ENCODE peak calls at places on chromosomes 11 and 22, in nine cellular contexts. Q, A, O, S, W, I, C, Z and Y are unnamed samples.
A peak's percentile ranks its signal among the peaks of the same experiment; 100 is the strongest.

GRCh38 chr11:115276182-115276581 is 228.0 kb downstream of the CADM1 start:
- DNase-seq in S (no peak), I (no peak), W (no peak), Q (no peak), O (no peak), C (no peak), Z (no peak), A (no peak), Y (no peak)

GRCh38 chr22:28111501-28111900 is 192.4 kb upstream of the PITPNB start:
- DNase-seq in S (no peak), I (no peak), C (no peak), Z (no peak), A (no peak), W (no peak), O (no peak), Q (no peak), Y (no peak)

GRCh38 chr22:27212081-27212480 is 554.7 kb downstream of the MIAT start:
- DNase-seq in C (no peak), Z (no peak), A (no peak), S (no peak), O (no peak), I (no peak), W (no peak), Q (no peak), Y (no peak)

GRCh38 chr22:24335529-24335928 is 64.9 kb downstream of the SPECC1L start:
- DNase-seq in O (no peak), A (no peak), S (no peak), Z (no peak), C (no peak), I (no peak), Q (no peak), W (no peak), Y (no peak)

GRCh38 chr11:537622-538430 is 499 bp downstream of the LRRC56 start:
- DNase-seq in S (no peak), C (no peak), W (no peak), A (no peak), O (no peak), Z (peak; percentile 16), Q (no peak), I (no peak), Y (no peak)

GRCh38 chr11:129440028-129440630 is 64.5 kb downstream of the BARX2 start:
- DNase-seq in A (no peak), W (no peak), I (no peak), Z (peak; percentile 63), S (no peak), O (no peak), Q (no peak), C (no peak), Y (no peak)

GRCh38 chr11:131600591-131600990 is 230.2 kb downstream of the NTM start:
- DNase-seq in Z (no peak), S (no peak), C (no peak), Q (no peak), A (no peak), O (no peak), I (no peak), W (no peak), Y (no peak)

GRCh38 chr11:6197466-6198200 is 1.4 kb upstream of the OR52W1 start:
- DNase-seq in O (peak; percentile 38), S (no peak), Z (no peak), I (no peak), C (no peak), W (no peak), Q (no peak), A (no peak), Y (no peak)

GRCh38 chr22:36369004-36369921 is 18.5 kb downstream of the MYH9 start:
- DNase-seq in Q (no peak), I (no peak), S (no peak), A (no peak), O (peak; percentile 21), Z (peak; percentile 16), C (no peak), W (no peak), Y (no peak)

GRCh38 chr11:119702261-119702591 is 26.8 kb downstream of the NECTIN1 start:
- DNase-seq in W (no peak), C (no peak), O (peak; percentile 60), Q (no peak), Z (no peak), A (no peak), S (no peak), I (no peak), Y (no peak)

GRCh38 chr11:62923634-62924411 is 2.7 kb upstream of the CHRM1 start:
- DNase-seq in Q (no peak), W (no peak), S (no peak), Z (no peak), I (no peak), C (peak; percentile 71), O (no peak), A (no peak), Y (no peak)
- H3K4me3 ChIP-seq in Q (peak overlapping the region; percentile 6), W (peak overlapping the region; percentile 49), S (no peak overlapping the region), Z (no peak overlapping the region), I (no peak overlapping the region), C (peak overlapping the region; percentile 34), O (no peak overlapping the region), A (no peak overlapping the region), Y (peak overlapping the region; percentile 26)

GRCh38 chr11:113774174-113774503 is 647 bp upstream of the ZW10 start:
- DNase-seq in S (no peak), Q (no peak), Z (no peak), O (no peak), W (no peak), I (no peak), C (no peak), A (no peak), Y (no peak)
- TF ChIP-seq CTCF in S (no peak), Q (no peak), Z (no peak), O (no peak), W (no peak), I (no peak), C (no peak), A (no peak), Y (no peak)

DNA sequence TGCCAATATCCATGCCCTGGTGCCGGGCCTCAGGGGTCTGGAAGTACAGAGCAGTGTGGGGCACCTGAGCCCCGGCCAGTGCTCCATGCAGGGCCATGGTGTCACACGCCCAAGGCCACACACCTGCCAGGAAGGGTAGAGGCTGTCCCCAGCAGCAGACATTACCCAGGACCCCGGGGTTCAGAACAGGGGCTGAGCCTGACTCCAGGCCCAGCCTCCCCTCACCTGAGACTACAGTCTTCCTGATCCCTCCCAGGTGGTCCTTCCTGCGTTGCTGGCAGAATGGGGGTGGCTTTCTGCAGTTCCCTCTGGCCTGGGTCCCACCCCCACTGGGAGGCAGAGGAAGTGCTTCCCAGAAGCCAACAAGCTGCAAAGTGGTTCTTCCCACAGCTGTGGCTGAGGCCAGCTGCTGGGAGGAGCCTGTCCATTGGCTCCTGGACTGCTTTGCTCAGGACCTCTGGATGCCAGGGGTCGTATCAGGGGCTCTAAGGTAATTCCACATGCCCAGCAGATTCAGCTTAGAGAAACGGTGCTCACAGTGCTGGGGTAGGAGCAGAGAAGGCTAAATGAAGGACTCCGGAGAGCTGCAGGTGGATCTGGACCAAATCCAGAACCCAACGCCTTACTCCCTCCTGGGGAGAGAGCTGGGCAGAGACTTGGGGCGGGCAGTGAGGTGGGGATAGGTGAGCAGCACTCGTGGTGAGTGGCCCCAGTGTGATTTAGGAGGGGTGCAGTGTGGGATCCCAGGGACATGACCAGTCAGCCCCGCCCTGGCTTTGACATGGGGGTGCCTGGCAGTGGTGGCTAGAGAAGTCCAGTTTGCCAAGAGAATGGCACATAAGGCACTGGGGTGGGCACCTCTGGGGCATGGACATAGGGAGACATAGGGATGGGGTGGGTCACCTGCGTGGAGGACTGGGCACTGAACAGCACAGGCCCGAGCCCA is 12.6 kb downstream of the TCIRG1 start:
- DNase-seq in Q (no peak), C (peak; percentile 69), O (no peak), S (no peak), W (peak; percentile 3), I (no peak), Z (peak; percentile 23), A (no peak), Y (no peak)
- TF ChIP-seq POLR2A in Q (no peak), C (no peak), O (no peak), S (no peak), W (no peak), I (no peak), Z (no peak), A (no peak), Y (no peak)

GRCh38 chr22:42978453-42979103 is 36.4 kb downstream of the PACSIN2 start:
- DNase-seq in A (no peak), O (peak; percentile 66), Q (no peak), S (no peak), C (no peak), I (no peak), Z (no peak), W (no peak), Y (no peak)
- H3K4me3 ChIP-seq in A (no peak overlapping the region), O (no peak overlapping the region), Q (no peak overlapping the region), S (no peak overlapping the region), C (no peak overlapping the region), I (no peak overlapping the region), Z (no peak overlapping the region), W (no peak overlapping the region), Y (no peak overlapping the region)

GRCh38 chr11:93085097-93085496 is 112.7 kb downstream of the SLC36A4 start:
- DNase-seq in S (no peak), I (no peak), A (peak; percentile 28), O (peak; percentile 44), C (no peak), W (no peak), Z (no peak), Q (no peak), Y (no peak)

GRCh38 chr11:93089474-93090102 is 108.2 kb downstream of the SLC36A4 start:
- DNase-seq in Z (no peak), C (no peak), A (peak; percentile 34), I (peak; percentile 15), Q (peak; percentile 27), O (peak; percentile 62), S (no peak), W (peak; percentile 1), Y (no peak)
- TF ChIP-seq CTCF in Z (peak; percentile 44), C (peak; percentile 54), A (peak; percentile 11), I (no peak), Q (no peak), O (peak; percentile 51), S (no peak), W (peak; percentile 32), Y (peak; percentile 39)

GRCh38 chr11:65027213-65028067 is at the start of gene SNX15:
- DNase-seq in A (peak; percentile 94), Q (peak; percentile 96), W (peak; percentile 92), O (peak; percentile 96), I (peak; percentile 95), Z (peak; percentile 91), C (peak; percentile 95), S (peak; percentile 77), Y (peak; percentile 95)
- TF ChIP-seq POLR2A in A (peak; percentile 88), Q (peak; percentile 88), W (peak; percentile 80), O (no peak), I (no peak), Z (peak; percentile 87), C (no peak), S (peak; percentile 72), Y (peak; percentile 66)

DNA sequence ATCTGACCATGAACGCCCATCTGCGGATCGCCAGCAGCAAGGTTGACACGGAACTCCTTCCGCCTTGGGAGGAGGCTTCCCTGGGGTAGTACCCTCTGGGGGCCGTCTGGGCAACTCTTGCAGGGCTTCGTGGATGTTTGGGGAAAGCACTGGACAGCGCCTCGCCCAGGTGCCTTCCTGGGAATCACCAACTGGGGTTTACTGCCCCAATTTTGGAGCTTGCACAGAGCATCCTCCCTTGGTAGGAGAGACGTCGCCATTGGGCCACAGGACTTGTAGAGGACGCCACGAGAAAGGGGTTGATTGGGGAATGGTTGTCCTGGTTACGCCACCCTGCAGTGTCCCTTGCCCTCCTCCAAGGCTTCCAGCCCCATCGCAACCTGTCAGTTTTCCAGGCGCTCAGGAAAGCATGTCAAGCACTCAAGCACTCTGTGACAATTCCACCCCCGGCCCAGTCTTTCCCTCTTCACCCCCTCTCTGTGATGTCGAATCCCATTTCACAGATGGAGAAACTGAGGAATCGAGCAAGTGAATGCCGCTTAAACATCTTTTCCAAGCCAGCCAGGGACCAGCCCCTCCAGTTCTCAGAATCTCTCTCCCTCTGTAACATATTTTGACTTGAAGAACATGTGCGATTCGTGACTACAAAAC is 893 bp upstream of the PRDM11 start:
- DNase-seq in W (no peak), A (peak; percentile 71), S (no peak), Q (peak; percentile 34), Z (peak; percentile 43), C (peak; percentile 90), O (peak; percentile 35), I (no peak), Y (peak; percentile 68)
- H3K4me3 ChIP-seq in W (peak overlapping the region; percentile 63), A (no peak overlapping the region), S (peak overlapping the region; percentile 72), Q (peak overlapping the region; percentile 52), Z (peak overlapping the region; percentile 50), C (peak overlapping the region; percentile 69), O (peak overlapping the region; percentile 65), I (no peak overlapping the region), Y (peak overlapping the region; percentile 63)